ENCODE peak calls at places on chromosomes 12 and 14, in four cellular contexts. T is GM10248; O is activated CD8-positive, alpha-beta T cell treated with anti-CD3 and anti-CD28 coated beads for 36 hours; V is left lung. A is an unnamed sample.

GRCh38 chr14:57823015-57823660 is 42.8 kb downstream of the SLC35F4 start:
- DNase-seq in V (no peak), O (no peak), T (no peak), A (no peak)

GRCh38 chr12:50642035-50642451 is 121.9 kb upstream of the ATF1 start:
- DNase-seq in T (no peak), O (no peak), V (no peak), A (no peak)

GRCh38 chr14:64722842-64723447 is 18.7 kb downstream of the PLEKHG3 start:
- DNase-seq in O (no peak), T (no peak), V (no peak), A (no peak)

GRCh38 chr14:91374897-91375747 is 42.5 kb downstream of the CCDC88C start:
- DNase-seq in O (no peak), V (no peak), T (no peak), A (no peak)

GRCh38 chr14:102728509-102728908 is 48.7 kb upstream of the TRAF3 start:
- DNase-seq in O (no peak), V (no peak), T (no peak), A (no peak)

GRCh38 chr14:91727121-91727520 is 4.8 kb downstream of the CATSPERB start:
- DNase-seq in T (no peak), V (no peak), O (no peak), A (no peak)

GRCh38 chr12:98344630-98345029 is 170.8 kb upstream of the TMPO start:
- DNase-seq in T (no peak), O (no peak), V (no peak), A (no peak)

GRCh38 chr14:68131907-68132306 is 312.3 kb downstream of the RAD51B start:
- DNase-seq in O (no peak), V (no peak), T (no peak), A (no peak)

GRCh38 chr12:109820921-109821381 is 12.2 kb downstream of the TRPV4 start:
- DNase-seq in V (peak; percentile 21), T (no peak), O (no peak), A (peak; percentile 59)

GRCh38 chr12:56645201-56645716 is 525 bp downstream of the ATP5F1B start:
- DNase-seq in O (no peak), T (no peak), V (no peak), A (no peak)
- TF ChIP-seq CTCF in O (no peak), T (no peak), V (no peak), A (peak; percentile 19)

GRCh38 chr14:97412933-97413574 is 615.9 kb downstream of the VRK1 start:
- DNase-seq in O (peak; percentile 17), T (no peak), V (no peak), A (no peak)

GRCh38 chr14:97408503-97408902 is 611.3 kb downstream of the VRK1 start:
- DNase-seq in T (no peak), O (no peak), V (no peak), A (no peak)

GRCh38 chr14:97408937-97409860 is 612.0 kb downstream of the VRK1 start:
- DNase-seq in O (peak; percentile 67), V (no peak), T (no peak), A (no peak)

GRCh38 chr14:97411938-97412612 is 614.9 kb downstream of the VRK1 start:
- DNase-seq in V (no peak), O (no peak), T (no peak), A (no peak)

GRCh38 chr14:97410667-97411286 is 613.6 kb downstream of the VRK1 start:
- DNase-seq in T (no peak), V (no peak), O (no peak), A (no peak)
- TF ChIP-seq CTCF in T (no peak), V (no peak), O (no peak), A (no peak)

GRCh38 chr12:52988933-52989332 is 17.3 kb upstream of the EIF4B start:
- DNase-seq in V (no peak), T (no peak), O (no peak), A (no peak)

GRCh38 chr12:52980773-52981423 is 25.4 kb upstream of the EIF4B start:
- DNase-seq in O (peak; percentile 93), V (no peak), T (peak; percentile 84), A (peak; percentile 88)

GRCh38 chr12:52980096-52980694 is 26.1 kb upstream of the EIF4B start:
- DNase-seq in V (no peak), O (no peak), T (no peak), A (no peak)

DNA sequence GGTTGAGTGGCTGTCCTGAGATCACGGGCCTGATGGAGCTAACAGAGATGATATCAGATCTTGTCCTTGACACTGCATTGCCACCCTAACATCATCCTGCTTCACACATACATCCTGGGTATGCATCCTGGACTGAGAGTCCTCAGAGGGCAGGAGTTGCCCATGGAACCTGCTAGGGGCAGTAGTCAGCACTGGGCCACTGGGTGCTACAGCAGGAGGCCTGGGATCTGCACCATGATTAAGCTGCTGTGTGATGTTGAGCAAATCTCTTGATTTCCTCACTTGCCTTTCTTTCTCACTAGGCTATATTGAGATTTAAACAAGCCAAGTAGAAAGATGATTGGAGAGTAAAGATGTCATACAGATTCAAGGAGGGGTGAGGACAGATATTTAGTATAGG is 22.1 kb upstream of the EIF4B start:
- DNase-seq in V (no peak), O (no peak), T (no peak), A (no peak)
- TF ChIP-seq CTCF in V (no peak), O (no peak), T (no peak), A (no peak)

DNA sequence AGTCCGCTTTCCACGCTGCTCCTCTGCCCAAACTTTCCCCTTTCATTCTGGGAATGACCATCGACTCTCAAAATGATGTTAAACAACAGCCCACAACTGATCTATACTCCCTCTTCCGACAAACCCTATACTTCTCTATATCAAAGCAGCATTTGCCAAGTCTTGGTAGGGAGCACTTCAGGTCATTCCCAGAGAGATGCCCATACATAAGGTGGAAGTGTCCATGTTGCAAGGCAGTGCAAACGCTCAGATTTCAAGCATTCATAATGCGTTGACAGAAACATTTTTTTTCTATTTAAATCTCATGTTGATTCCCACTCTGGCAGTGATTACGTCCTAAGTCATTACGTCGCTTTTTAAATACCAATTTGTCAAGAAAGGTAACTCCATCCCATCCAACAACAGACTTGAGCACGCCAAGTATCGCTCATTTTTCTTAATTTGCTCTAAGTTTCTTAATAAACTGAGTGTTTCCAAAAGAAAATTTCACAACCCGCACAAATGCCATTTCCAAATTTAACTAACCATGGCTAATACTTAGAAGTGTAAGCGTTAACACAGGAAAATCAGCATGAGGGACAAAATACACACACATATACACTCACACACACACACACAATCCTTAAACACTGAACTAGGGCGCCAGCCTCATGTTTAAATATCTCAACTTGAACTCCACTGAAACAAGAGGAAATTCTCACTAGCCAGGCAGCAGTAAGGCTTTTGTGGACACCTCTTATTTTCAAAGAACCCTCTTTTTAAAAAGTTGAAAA is 1.1 kb downstream of the GXYLT1 start:
- DNase-seq in V (no peak), O (no peak), T (peak; percentile 13), A (no peak)
- TF ChIP-seq CTCF in V (no peak), O (no peak), T (no peak), A (no peak)

GRCh38 chr12:22310712-22311111 is 23.8 kb downstream of the ST8SIA1 start:
- DNase-seq in O (no peak), V (no peak), T (no peak), A (no peak)
- TF ChIP-seq CTCF in O (no peak), V (no peak), T (no peak), A (no peak)

DNA sequence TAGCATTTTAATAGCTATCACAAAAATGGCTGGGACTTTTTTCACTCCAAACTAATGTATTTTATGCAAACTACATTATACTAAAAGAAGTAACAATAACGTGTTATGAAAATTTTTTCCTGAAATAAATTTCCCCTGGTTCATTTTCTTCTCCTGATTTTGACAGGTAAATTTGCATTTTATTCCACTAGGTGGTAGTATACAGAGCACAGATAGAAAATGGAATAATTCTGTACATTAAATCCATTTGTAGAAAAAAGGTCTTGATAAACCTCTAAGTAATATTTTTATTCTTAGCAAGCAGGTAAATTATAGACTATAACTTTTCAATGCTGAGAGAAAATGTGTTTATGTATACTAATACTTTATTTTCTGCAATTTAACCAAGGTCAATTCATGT is 96.5 kb downstream of the BCAT1 start:
- DNase-seq in V (no peak), T (no peak), O (no peak), A (no peak)
- TF ChIP-seq CTCF in V (peak; percentile 51), T (peak; percentile 26), O (peak; percentile 69), A (peak; percentile 10)

GRCh38 chr12:52670961-52671360 is 9.2 kb downstream of the KRT1 start:
- DNase-seq in O (no peak), V (no peak), T (no peak), A (no peak)

GRCh38 chr12:52667931-52668330 is 12.3 kb downstream of the KRT1 start:
- DNase-seq in V (no peak), O (no peak), T (no peak), A (no peak)

GRCh38 chr12:52669426-52669825 is 10.8 kb downstream of the KRT1 start:
- DNase-seq in T (no peak), V (no peak), O (no peak), A (no peak)

GRCh38 chr12:52670506-52670905 is 9.7 kb downstream of the KRT1 start:
- DNase-seq in T (no peak), O (no peak), V (no peak), A (no peak)

DNA sequence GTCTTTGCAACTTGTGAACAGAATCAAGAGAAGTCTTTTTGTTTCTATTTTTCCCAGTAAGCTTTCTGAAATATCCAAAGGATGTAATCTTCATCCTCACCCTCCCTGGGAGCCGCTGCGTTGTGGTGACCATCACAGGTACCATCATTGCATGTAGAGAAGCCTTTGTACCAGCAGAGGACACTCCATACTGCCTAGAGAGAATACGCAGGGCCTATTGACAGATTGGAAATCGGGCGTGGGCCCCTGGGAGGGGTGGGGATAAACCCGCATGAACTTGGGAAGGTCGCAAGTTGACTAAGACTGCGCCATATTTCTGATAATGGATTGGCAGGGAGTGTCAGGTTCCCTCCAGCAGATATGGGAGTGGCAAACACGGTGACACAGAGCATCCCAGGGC is 12.7 kb downstream of the KRT1 start:
- DNase-seq in V (no peak), T (no peak), O (no peak), A (no peak)
- TF ChIP-seq CTCF in V (no peak), T (no peak), O (no peak), A (no peak)

DNA sequence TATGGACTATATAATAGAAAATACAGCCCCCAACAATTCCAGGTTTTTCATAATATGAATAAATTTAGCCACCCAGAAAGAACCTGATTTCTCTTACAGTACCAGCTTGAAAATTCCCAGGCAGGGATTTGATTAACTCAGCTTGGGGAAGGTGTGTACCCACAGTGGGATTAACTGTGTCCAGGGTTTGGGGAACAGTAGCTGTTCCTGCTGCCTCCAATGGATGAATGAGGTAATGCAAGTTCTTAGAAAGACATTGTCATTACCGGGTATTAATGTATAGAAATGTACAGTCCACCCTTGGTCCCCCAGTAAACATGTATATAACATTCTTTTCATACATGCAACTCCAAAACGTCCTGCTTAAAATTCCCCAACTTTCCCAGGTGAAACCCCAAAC is 115.6 kb downstream of the LRIG3 start:
- DNase-seq in T (no peak), V (no peak), O (no peak), A (no peak)
- TF ChIP-seq CTCF in T (peak; percentile 12), V (no peak), O (peak; percentile 38), A (no peak)

DNA sequence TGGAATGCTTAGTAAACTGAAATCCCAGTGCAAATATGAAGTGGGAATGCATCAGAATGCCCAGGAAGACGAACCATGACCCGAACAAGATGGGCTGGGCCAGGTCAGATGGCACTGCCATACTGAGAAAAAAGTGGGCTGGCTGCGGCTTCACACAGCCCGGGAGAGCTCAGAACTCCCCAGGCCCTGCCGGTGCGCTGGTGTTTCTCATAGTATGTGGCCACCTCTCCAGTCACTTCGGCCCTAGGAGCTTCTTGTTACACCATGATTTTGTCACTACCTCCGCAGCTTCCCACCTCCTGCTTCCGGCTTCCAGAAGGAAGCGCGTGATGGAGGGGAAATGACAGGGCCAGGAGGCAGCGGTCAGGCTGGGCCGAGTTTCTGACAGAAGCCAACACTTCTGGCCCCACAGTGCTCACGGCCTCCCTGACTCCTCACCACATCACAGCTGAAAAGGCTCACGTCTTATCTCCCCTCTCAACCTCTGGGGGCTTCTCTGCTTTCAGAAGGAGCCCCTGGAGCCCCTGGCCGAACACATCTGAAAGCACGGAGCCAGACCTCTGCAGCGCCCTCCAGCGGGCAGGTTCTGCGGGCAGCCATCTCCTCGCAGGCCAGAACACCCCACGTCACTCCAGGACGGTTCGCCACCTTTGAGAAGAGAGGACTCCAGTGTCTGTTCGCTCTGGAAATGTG is 30.7 kb downstream of the DAD1 start:
- DNase-seq in T (no peak), V (no peak), O (peak; percentile 91), A (no peak)
- TF ChIP-seq CTCF in T (no peak), V (no peak), O (peak; percentile 75), A (no peak)

A was measured in breast epithelium.